ENCODE peak calls at places on chromosome 13, in eight cellular contexts. One of them, this sample, is unnamed.

GRCh38 chr13:75904012-75904411 is 267.9 kb downstream of the LMO7 start:
- DNase-seq in psoas muscle: no peak
- DNase-seq in GM10248: no peak
- DNase-seq in heart left ventricle: no peak
- DNase-seq in GM20000: no peak
- DNase-seq in thoracic aorta: no peak
- DNase-seq in neural crest cell: no peak
- DNase-seq in epithelial cell of esophagus: no peak
- DNase-seq in this sample: no peak

GRCh38 chr13:109355875-109356428 is 430.4 kb downstream of the IRS2 start:
- DNase-seq in psoas muscle: no peak
- DNase-seq in thoracic aorta: no peak
- DNase-seq in heart left ventricle: no peak
- DNase-seq in neural crest cell: no peak
- DNase-seq in epithelial cell of esophagus: no peak
- DNase-seq in GM20000: no peak
- DNase-seq in GM10248: no peak
- DNase-seq in this sample: no peak

GRCh38 chr13:91167706-91168459 is 179.6 kb upstream of the MIR17HG start:
- DNase-seq in thoracic aorta: no peak
- DNase-seq in heart left ventricle: no peak
- DNase-seq in neural crest cell: no peak
- DNase-seq in GM20000: no peak
- DNase-seq in psoas muscle: no peak
- DNase-seq in GM10248: no peak
- DNase-seq in epithelial cell of esophagus: no peak
- DNase-seq in this sample: no peak

GRCh38 chr13:49082653-49083536 is 107.2 kb downstream of the FNDC3A start:
- DNase-seq in neural crest cell: no peak
- DNase-seq in thoracic aorta: no peak
- DNase-seq in GM10248: peak; percentile 45
- DNase-seq in psoas muscle: no peak
- DNase-seq in GM20000: peak; percentile 33
- DNase-seq in heart left ventricle: no peak
- DNase-seq in epithelial cell of esophagus: peak; percentile 98
- DNase-seq in this sample: peak; percentile 49

GRCh38 chr13:95067303-95067702 is 233.9 kb downstream of the ABCC4 start:
- DNase-seq in heart left ventricle: no peak
- DNase-seq in GM20000: no peak
- DNase-seq in neural crest cell: no peak
- DNase-seq in thoracic aorta: no peak
- DNase-seq in GM10248: no peak
- DNase-seq in epithelial cell of esophagus: peak; percentile 39
- DNase-seq in psoas muscle: no peak
- DNase-seq in this sample: no peak

GRCh38 chr13:114259374-114259773 is 22.0 kb upstream of the UPF3A start:
- DNase-seq in neural crest cell: no peak
- DNase-seq in thoracic aorta: no peak
- DNase-seq in psoas muscle: no peak
- DNase-seq in heart left ventricle: no peak
- DNase-seq in epithelial cell of esophagus: no peak
- DNase-seq in GM10248: no peak
- DNase-seq in GM20000: no peak
- DNase-seq in this sample: no peak

GRCh38 chr13:71865858-71866172 is 1.2 kb downstream of the DACH1 start:
- DNase-seq in heart left ventricle: peak; percentile 25
- DNase-seq in thoracic aorta: no peak
- DNase-seq in GM10248: peak; percentile 14
- DNase-seq in neural crest cell: no peak
- DNase-seq in psoas muscle: peak; percentile 55
- DNase-seq in GM20000: no peak
- DNase-seq in epithelial cell of esophagus: peak; percentile 7
- DNase-seq in this sample: no peak

GRCh38 chr13:75745387-75745786 is 109.3 kb downstream of the LMO7 start:
- DNase-seq in heart left ventricle: no peak
- DNase-seq in psoas muscle: no peak
- DNase-seq in thoracic aorta: no peak
- DNase-seq in GM10248: no peak
- DNase-seq in neural crest cell: no peak
- DNase-seq in GM20000: no peak
- DNase-seq in epithelial cell of esophagus: no peak
- DNase-seq in this sample: no peak

GRCh38 chr13:49258097-49258796 is 10.5 kb downstream of the CDADC1 start:
- DNase-seq in psoas muscle: no peak
- DNase-seq in GM20000: peak; percentile 6
- DNase-seq in thoracic aorta: no peak
- DNase-seq in GM10248: peak; percentile 18
- DNase-seq in epithelial cell of esophagus: no peak
- DNase-seq in heart left ventricle: no peak
- DNase-seq in neural crest cell: no peak
- DNase-seq in this sample: no peak

GRCh38 chr13:112842343-112842856 is 126.6 kb upstream of the MCF2L start:
- DNase-seq in thoracic aorta: no peak
- DNase-seq in epithelial cell of esophagus: no peak
- DNase-seq in GM20000: peak; percentile 49
- DNase-seq in heart left ventricle: peak; percentile 59
- DNase-seq in neural crest cell: no peak
- DNase-seq in psoas muscle: peak; percentile 80
- DNase-seq in GM10248: peak; percentile 53
- DNase-seq in this sample: no peak

GRCh38 chr13:81458211-81458610 is 1117.3 kb upstream of the SPRY2 start:
- DNase-seq in GM10248: no peak
- DNase-seq in GM20000: no peak
- DNase-seq in epithelial cell of esophagus: no peak
- DNase-seq in neural crest cell: no peak
- DNase-seq in thoracic aorta: no peak
- DNase-seq in psoas muscle: no peak
- DNase-seq in heart left ventricle: no peak
- DNase-seq in this sample: no peak

GRCh38 chr13:89609318-89609717 is 1738.2 kb upstream of the MIR17HG start:
- DNase-seq in GM20000: no peak
- DNase-seq in psoas muscle: no peak
- DNase-seq in neural crest cell: no peak
- DNase-seq in epithelial cell of esophagus: no peak
- DNase-seq in heart left ventricle: no peak
- DNase-seq in thoracic aorta: no peak
- DNase-seq in GM10248: no peak
- DNase-seq in this sample: no peak

GRCh38 chr13:111202745-111203144 is 87.6 kb downstream of the ARHGEF7 start:
- DNase-seq in GM10248: peak; percentile 74
- DNase-seq in GM20000: peak; percentile 73
- DNase-seq in heart left ventricle: no peak
- DNase-seq in thoracic aorta: no peak
- DNase-seq in psoas muscle: no peak
- DNase-seq in neural crest cell: no peak
- DNase-seq in epithelial cell of esophagus: peak; percentile 66
- DNase-seq in this sample: no peak

GRCh38 chr13:32660227-32660626 is 74.0 kb downstream of the PDS5B start:
- DNase-seq in thoracic aorta: no peak
- DNase-seq in epithelial cell of esophagus: no peak
- DNase-seq in GM20000: no peak
- DNase-seq in GM10248: no peak
- DNase-seq in neural crest cell: no peak
- DNase-seq in heart left ventricle: no peak
- DNase-seq in psoas muscle: no peak
- DNase-seq in this sample: no peak

GRCh38 chr13:81726037-81726726 is 1385.3 kb upstream of the SPRY2 start:
- DNase-seq in heart left ventricle: no peak
- DNase-seq in GM20000: no peak
- DNase-seq in neural crest cell: no peak
- DNase-seq in epithelial cell of esophagus: peak; percentile 93
- DNase-seq in thoracic aorta: no peak
- DNase-seq in psoas muscle: no peak
- DNase-seq in GM10248: no peak
- DNase-seq in this sample: no peak

GRCh38 chr13:51479199-51479523 is 26.3 kb upstream of the INTS6 start:
- DNase-seq in GM10248: no peak
- DNase-seq in GM20000: no peak
- DNase-seq in thoracic aorta: no peak
- DNase-seq in psoas muscle: no peak
- DNase-seq in epithelial cell of esophagus: peak; percentile 74
- DNase-seq in heart left ventricle: no peak
- DNase-seq in neural crest cell: no peak
- DNase-seq in this sample: no peak

GRCh38 chr13:103081435-103081834 is 15.2 kb upstream of the SLC10A2 start:
- DNase-seq in heart left ventricle: no peak
- DNase-seq in psoas muscle: no peak
- DNase-seq in neural crest cell: no peak
- DNase-seq in GM10248: no peak
- DNase-seq in epithelial cell of esophagus: no peak
- DNase-seq in GM20000: no peak
- DNase-seq in thoracic aorta: no peak
- DNase-seq in this sample: no peak
- TF ChIP-seq CTCF in heart left ventricle: no peak
- TF ChIP-seq CTCF in psoas muscle: no peak
- TF ChIP-seq CTCF in neural crest cell: no peak
- TF ChIP-seq CTCF in GM10248: no peak
- TF ChIP-seq CTCF in epithelial cell of esophagus: no peak
- TF ChIP-seq CTCF in GM20000: no peak
- TF ChIP-seq CTCF in thoracic aorta: no peak
- TF ChIP-seq CTCF in this sample: no peak

DNA sequence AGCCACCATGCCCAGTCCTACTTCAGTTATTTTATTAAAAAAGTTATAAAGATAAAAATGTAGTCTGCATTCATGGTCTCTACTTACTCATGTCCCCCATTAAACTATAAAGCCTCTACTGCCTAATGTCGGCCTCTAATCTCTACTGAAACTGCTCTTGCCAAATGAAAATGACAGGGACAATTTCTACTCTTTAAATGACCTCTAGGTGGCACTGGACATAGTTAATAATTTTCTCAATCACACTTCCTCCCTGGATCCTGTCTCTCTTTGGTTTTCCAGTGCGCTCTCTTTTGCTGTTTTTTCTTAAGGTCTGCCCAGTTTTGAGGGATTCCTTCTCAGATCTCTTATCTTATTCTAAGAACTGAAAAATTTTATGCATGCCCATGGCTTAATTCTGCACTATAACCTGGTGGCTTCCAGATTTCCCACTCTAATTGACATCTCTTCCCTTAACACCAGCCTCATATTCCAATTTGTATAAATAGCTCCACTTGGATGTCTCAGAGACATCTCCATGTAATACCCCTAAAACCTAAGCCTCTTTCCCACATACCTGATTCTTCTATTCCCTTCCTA is 54.3 kb downstream of the MTMR6 start:
- DNase-seq in thoracic aorta: no peak
- DNase-seq in psoas muscle: no peak
- DNase-seq in GM10248: peak; percentile 54
- DNase-seq in neural crest cell: no peak
- DNase-seq in GM20000: peak; percentile 32
- DNase-seq in epithelial cell of esophagus: peak; percentile 43
- DNase-seq in heart left ventricle: no peak
- DNase-seq in this sample: no peak
- TF ChIP-seq CTCF in thoracic aorta: peak; percentile 43
- TF ChIP-seq CTCF in psoas muscle: peak; percentile 41
- TF ChIP-seq CTCF in GM10248: peak; percentile 57
- TF ChIP-seq CTCF in neural crest cell: peak; percentile 69
- TF ChIP-seq CTCF in GM20000: peak; percentile 37
- TF ChIP-seq CTCF in epithelial cell of esophagus: peak; percentile 48
- TF ChIP-seq CTCF in heart left ventricle: peak; percentile 63
- TF ChIP-seq CTCF in this sample: peak; percentile 51

GRCh38 chr13:74461011-74461410 is 326.8 kb upstream of the KLF12 start:
- DNase-seq in psoas muscle: no peak
- DNase-seq in GM20000: no peak
- DNase-seq in neural crest cell: no peak
- DNase-seq in heart left ventricle: no peak
- DNase-seq in GM10248: no peak
- DNase-seq in thoracic aorta: no peak
- DNase-seq in epithelial cell of esophagus: no peak
- DNase-seq in this sample: no peak

GRCh38 chr13:74465279-74465678 is 331.1 kb upstream of the KLF12 start:
- DNase-seq in psoas muscle: no peak
- DNase-seq in thoracic aorta: no peak
- DNase-seq in GM20000: no peak
- DNase-seq in heart left ventricle: no peak
- DNase-seq in GM10248: no peak
- DNase-seq in neural crest cell: no peak
- DNase-seq in epithelial cell of esophagus: no peak
- DNase-seq in this sample: no peak

GRCh38 chr13:74466015-74466414 is 331.8 kb upstream of the KLF12 start:
- DNase-seq in psoas muscle: no peak
- DNase-seq in heart left ventricle: no peak
- DNase-seq in neural crest cell: no peak
- DNase-seq in epithelial cell of esophagus: peak; percentile 40
- DNase-seq in GM20000: no peak
- DNase-seq in thoracic aorta: no peak
- DNase-seq in GM10248: no peak
- DNase-seq in this sample: no peak

GRCh38 chr13:74464656-74465055 is 330.5 kb upstream of the KLF12 start:
- DNase-seq in GM20000: no peak
- DNase-seq in heart left ventricle: no peak
- DNase-seq in thoracic aorta: no peak
- DNase-seq in psoas muscle: no peak
- DNase-seq in neural crest cell: no peak
- DNase-seq in epithelial cell of esophagus: no peak
- DNase-seq in GM10248: no peak
- DNase-seq in this sample: no peak
- TF ChIP-seq CTCF in GM20000: no peak
- TF ChIP-seq CTCF in heart left ventricle: no peak
- TF ChIP-seq CTCF in thoracic aorta: no peak
- TF ChIP-seq CTCF in psoas muscle: no peak
- TF ChIP-seq CTCF in neural crest cell: no peak
- TF ChIP-seq CTCF in epithelial cell of esophagus: no peak
- TF ChIP-seq CTCF in GM10248: no peak
- TF ChIP-seq CTCF in this sample: no peak

DNA sequence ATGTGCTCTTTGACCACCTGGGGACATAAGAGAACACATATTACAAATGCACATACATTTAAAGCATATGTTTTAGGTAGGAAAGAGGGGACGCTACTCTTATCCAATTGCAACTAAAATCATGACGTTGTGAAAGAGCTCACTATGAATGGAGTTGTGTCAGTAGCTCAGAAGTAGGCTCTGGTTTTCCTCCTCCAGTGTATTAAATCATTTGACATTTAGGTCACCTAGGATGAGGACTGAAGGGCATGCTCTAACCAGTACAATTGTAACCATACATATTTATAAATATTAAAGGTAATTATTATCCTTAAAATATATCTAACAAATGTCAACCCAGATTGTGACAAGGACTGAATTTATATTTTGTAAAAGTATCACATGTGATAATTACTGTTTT is 389.0 kb downstream of the KLF12 start:
- DNase-seq in GM10248: no peak
- DNase-seq in epithelial cell of esophagus: no peak
- DNase-seq in psoas muscle: no peak
- DNase-seq in heart left ventricle: no peak
- DNase-seq in GM20000: no peak
- DNase-seq in neural crest cell: no peak
- DNase-seq in thoracic aorta: no peak
- DNase-seq in this sample: no peak
- TF ChIP-seq CTCF in GM10248: no peak
- TF ChIP-seq CTCF in epithelial cell of esophagus: no peak
- TF ChIP-seq CTCF in psoas muscle: no peak
- TF ChIP-seq CTCF in heart left ventricle: no peak
- TF ChIP-seq CTCF in GM20000: no peak
- TF ChIP-seq CTCF in neural crest cell: no peak
- TF ChIP-seq CTCF in thoracic aorta: no peak
- TF ChIP-seq CTCF in this sample: no peak

GRCh38 chr13:23510979-23511735 is 59.1 kb upstream of the TNFRSF19 start:
- DNase-seq in psoas muscle: no peak
- DNase-seq in GM20000: peak; percentile 52
- DNase-seq in epithelial cell of esophagus: peak; percentile 54
- DNase-seq in heart left ventricle: no peak
- DNase-seq in thoracic aorta: no peak
- DNase-seq in GM10248: peak; percentile 58
- DNase-seq in neural crest cell: no peak
- DNase-seq in this sample: peak; percentile 53
- TF ChIP-seq CTCF in psoas muscle: peak; percentile 34
- TF ChIP-seq CTCF in GM20000: peak; percentile 21
- TF ChIP-seq CTCF in epithelial cell of esophagus: peak; percentile 50
- TF ChIP-seq CTCF in heart left ventricle: peak; percentile 56
- TF ChIP-seq CTCF in thoracic aorta: no peak
- TF ChIP-seq CTCF in GM10248: peak; percentile 60
- TF ChIP-seq CTCF in neural crest cell: peak; percentile 33
- TF ChIP-seq CTCF in this sample: peak; percentile 47

This sample was measured in GM12864.